ENCODE peak calls at places on chromosome 18, in eight cellular contexts. I is keratinocyte; S is upper lobe of right lung; B is heart right ventricle; U is SJSA1; J is RWPE1; W is heart left ventricle; R is CD4-positive, alpha-beta T cell. D is an unnamed sample.

GRCh38 chr18:58843662-58844035 is 21.0 kb upstream of the ZNF532 start:
- DNase-seq in I (no peak), S (no peak), B (no peak), U (no peak), J (no peak), W (no peak), R (no peak), D (no peak)

GRCh38 chr18:73739098-73739497 is 408.5 kb downstream of the FBXO15 start:
- DNase-seq in I (no peak), S (no peak), B (no peak), U (no peak), J (peak), W (no peak), R (no peak), D (no peak)

GRCh38 chr18:45997689-45998088 is 30.6 kb upstream of the EPG5 start:
- DNase-seq in I (no peak), S (no peak), B (no peak), U (no peak), J (no peak), W (no peak), R (peak), D (no peak)

GRCh38 chr18:68417166-68417776 is 297.6 kb downstream of the TMX3 start:
- DNase-seq in I (no peak), S (no peak), B (no peak), U (no peak), J (no peak), W (no peak), R (no peak), D (no peak)

GRCh38 chr18:11005528-11005927 is 143.8 kb downstream of the PIEZO2 start:
- DNase-seq in I (no peak), S (no peak), B (no peak), U (peak), J (peak), W (no peak), R (no peak), D (peak)

GRCh38 chr18:6205706-6206105 is 209.0 kb downstream of the L3MBTL4 start:
- DNase-seq in I (no peak), S (no peak), B (no peak), U (no peak), J (no peak), W (no peak), R (no peak), D (no peak)

GRCh38 chr18:56890632-56891031 is 239.5 kb downstream of the WDR7 start:
- DNase-seq in I (peak), S (no peak), B (no peak), U (peak), J (peak), W (no peak), R (no peak), D (peak)

GRCh38 chr18:54647176-54647575 is 56.1 kb downstream of the DYNAP start:
- DNase-seq in I (no peak), S (no peak), B (no peak), U (no peak), J (peak), W (no peak), R (no peak), D (no peak)

GRCh38 chr18:44826418-44827259 is 146.0 kb downstream of the SETBP1 start:
- DNase-seq in I (peak), S (no peak), B (no peak), U (peak), J (peak), W (peak), R (no peak), D (peak)

GRCh38 chr18:70555046-70555445 is 266.2 kb downstream of the SOCS6 start:
- DNase-seq in I (no peak), S (no peak), B (no peak), U (no peak), J (no peak), W (no peak), R (no peak), D (no peak)

GRCh38 chr18:73684651-73685050 is 463.0 kb downstream of the FBXO15 start:
- DNase-seq in I (no peak), S (no peak), B (no peak), U (no peak), J (peak), W (no peak), R (no peak), D (no peak)

GRCh38 chr18:45050712-45051639 is 370.3 kb downstream of the SETBP1 start:
- DNase-seq in I (no peak), S (no peak), B (no peak), U (no peak), J (peak), W (no peak), R (no peak), D (peak)

GRCh38 chr18:36593641-36594040 is 235.2 kb downstream of the TPGS2 start:
- DNase-seq in I (no peak), S (no peak), B (no peak), U (no peak), J (no peak), W (no peak), R (no peak), D (no peak)

GRCh38 chr18:14976736-14977430 is 228.9 kb downstream of the ANKRD30B start:
- DNase-seq in I (no peak), S (no peak), B (no peak), U (no peak), J (no peak), W (no peak), R (no peak), D (no peak)

GRCh38 chr18:68733693-68734092 is 18.8 kb upstream of the TMX3 start:
- DNase-seq in I (no peak), S (no peak), B (no peak), U (no peak), J (no peak), W (no peak), R (no peak), D (no peak)

GRCh38 chr18:46712406-46712805 is 44.4 kb downstream of the ST8SIA5 start:
- DNase-seq in I (no peak), S (no peak), B (no peak), U (peak), J (no peak), W (peak), R (no peak), D (no peak)

GRCh38 chr18:22710628-22711380 is 222.3 kb upstream of the RBBP8 start:
- DNase-seq in I (no peak), S (peak), B (peak), U (peak), J (peak), W (peak), R (no peak), D (peak)

GRCh38 chr18:74110149-74110548 is 37.5 kb downstream of the FBXO15 start:
- DNase-seq in I (no peak), S (no peak), B (no peak), U (no peak), J (no peak), W (no peak), R (no peak), D (no peak)

GRCh38 chr18:74457043-74457742 is at the start of gene DIPK1C:
- DNase-seq in I (no peak), S (no peak), B (peak), U (no peak), J (no peak), W (peak), R (no peak), D (no peak)

GRCh38 chr18:76953186-76953982 is 131.0 kb downstream of the ZNF236 start:
- DNase-seq in I (no peak), S (peak), B (peak), U (no peak), J (no peak), W (peak), R (no peak), D (no peak)

GRCh38 chr18:6757966-6758365 is 28.4 kb downstream of the ARHGAP28 start:
- DNase-seq in I (no peak), S (no peak), B (no peak), U (peak), J (no peak), W (no peak), R (no peak), D (no peak)

GRCh38 chr18:70382032-70382431 is 93.2 kb downstream of the SOCS6 start:
- DNase-seq in I (no peak), S (no peak), B (no peak), U (no peak), J (no peak), W (no peak), R (no peak), D (no peak)

GRCh38 chr18:75753753-75754152 is 326.2 kb upstream of the SMIM21 start:
- DNase-seq in I (no peak), S (no peak), B (no peak), U (no peak), J (no peak), W (no peak), R (no peak), D (no peak)

GRCh38 chr18:12384261-12384660 is 7.2 kb upstream of the AFG3L2 start:
- DNase-seq in I (no peak), S (no peak), B (no peak), U (no peak), J (no peak), W (no peak), R (no peak), D (no peak)

GRCh38 chr18:50466634-50467033 is 91.8 kb downstream of the SKA1 start:
- DNase-seq in I (no peak), S (no peak), B (no peak), U (no peak), J (no peak), W (no peak), R (no peak), D (no peak)

GRCh38 chr18:12076424-12077140 is 17.1 kb upstream of the ANKRD62 start:
- DNase-seq in I (no peak), S (peak), B (peak), U (no peak), J (peak), W (peak), R (no peak), D (no peak)

GRCh38 chr18:24054130-24054529 is 39.6 kb downstream of the TTC39C start:
- DNase-seq in I (peak), S (no peak), B (no peak), U (no peak), J (peak), W (no peak), R (no peak), D (peak)

GRCh38 chr18:50636366-50637057 is 76.6 kb downstream of the MAPK4 start:
- DNase-seq in I (no peak), S (no peak), B (no peak), U (no peak), J (no peak), W (no peak), R (no peak), D (no peak)

GRCh38 chr18:63131106-63131943 is 188.2 kb downstream of the BCL2 start:
- DNase-seq in I (no peak), S (no peak), B (no peak), U (peak), J (peak), W (no peak), R (peak), D (no peak)

GRCh38 chr18:63130176-63130575 is 189.4 kb downstream of the BCL2 start:
- DNase-seq in I (no peak), S (no peak), B (no peak), U (no peak), J (no peak), W (no peak), R (no peak), D (no peak)

GRCh38 chr18:63128242-63128967 is 191.2 kb downstream of the BCL2 start:
- DNase-seq in I (no peak), S (no peak), B (no peak), U (no peak), J (no peak), W (no peak), R (no peak), D (no peak)

GRCh38 chr18:63131944-63132818 is 187.4 kb downstream of the BCL2 start:
- DNase-seq in I (no peak), S (no peak), B (no peak), U (no peak), J (no peak), W (no peak), R (no peak), D (no peak)

DNA sequence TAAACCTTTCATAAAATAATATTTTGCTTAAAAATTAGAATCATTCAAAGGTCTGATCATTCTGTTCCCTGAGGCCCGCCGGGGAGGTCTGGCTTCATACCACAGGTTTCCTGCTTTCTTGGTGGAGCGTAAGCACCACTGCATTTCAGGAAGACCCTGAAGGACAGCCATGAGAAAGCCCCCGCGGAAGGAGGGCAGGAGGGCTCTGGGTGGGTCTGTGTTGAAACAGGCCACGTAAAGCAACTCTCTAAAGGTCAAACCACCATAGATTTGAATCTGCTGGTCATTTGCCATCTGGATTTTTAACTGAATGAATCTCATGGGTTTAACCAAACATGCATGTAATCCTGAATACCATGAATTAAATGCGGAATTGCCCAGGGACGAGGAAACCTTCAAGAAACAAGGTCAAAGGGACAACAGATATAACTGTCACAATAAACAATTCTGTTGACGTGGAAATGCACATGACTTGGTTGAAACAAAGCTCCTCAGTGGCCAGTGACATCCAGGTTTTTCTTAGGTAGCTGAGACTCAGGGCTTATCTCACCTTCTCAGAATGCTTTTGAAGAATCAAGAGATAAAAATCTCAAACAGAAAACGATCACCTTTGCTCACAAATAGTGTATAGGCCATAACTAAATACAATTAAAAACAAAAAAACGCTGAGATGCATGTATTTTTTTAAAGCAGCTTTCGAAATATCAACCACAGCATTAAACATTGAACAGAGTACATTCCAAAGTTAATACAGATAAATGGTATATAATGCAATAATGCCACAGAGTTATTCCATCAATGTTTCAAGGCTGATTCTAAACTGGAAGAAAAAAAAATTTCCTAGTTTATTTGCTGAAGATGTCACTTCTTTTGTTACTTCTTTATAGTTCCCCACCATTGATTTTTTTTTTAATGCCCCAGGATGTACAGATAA is 193.2 kb downstream of the BCL2 start:
- DNase-seq in I (no peak), S (no peak), B (no peak), U (no peak), J (no peak), W (no peak), R (no peak), D (no peak)
- H3K27ac ChIP-seq in I (no peak), S (no peak), B (no peak), U (no peak), J (no peak), W (no peak), R (no peak), D (no peak)

GRCh38 chr18:9736445-9736844 is 28.3 kb downstream of the RAB31 start:
- DNase-seq in I (no peak), S (no peak), B (no peak), U (no peak), J (no peak), W (no peak), R (no peak), D (no peak)

GRCh38 chr18:9735238-9735637 is 27.1 kb downstream of the RAB31 start:
- DNase-seq in I (no peak), S (no peak), B (no peak), U (no peak), J (no peak), W (no peak), R (no peak), D (no peak)

GRCh38 chr18:9736942-9737813 is 29.1 kb downstream of the RAB31 start:
- DNase-seq in I (no peak), S (no peak), B (no peak), U (no peak), J (no peak), W (no peak), R (no peak), D (no peak)

GRCh38 chr18:9734189-9734588 is 26.1 kb downstream of the RAB31 start:
- DNase-seq in I (no peak), S (no peak), B (no peak), U (no peak), J (peak), W (no peak), R (no peak), D (no peak)

DNA sequence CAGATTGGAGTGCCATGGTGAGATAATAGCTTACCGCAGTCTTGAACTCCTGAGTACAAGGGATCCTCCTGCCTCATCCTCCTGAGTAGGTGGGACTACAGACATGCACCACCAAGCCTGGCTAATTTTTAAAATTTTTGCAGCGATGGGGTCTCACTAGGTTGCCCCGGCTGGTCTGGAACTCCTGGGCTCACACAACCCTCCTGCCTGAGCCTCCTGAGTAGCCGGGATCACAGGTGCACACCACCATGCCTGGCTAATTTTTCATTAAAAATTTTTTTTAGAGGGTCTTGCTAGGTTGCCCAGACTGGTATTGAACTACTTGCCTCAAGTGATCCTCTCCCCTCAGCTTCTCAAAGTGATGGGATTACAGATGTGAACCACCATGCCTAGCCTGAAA is 27.8 kb downstream of the RAB31 start:
- DNase-seq in I (no peak), S (no peak), B (no peak), U (no peak), J (no peak), W (no peak), R (no peak), D (no peak)
- H3K27ac ChIP-seq in I (no peak), S (no peak), B (no peak), U (no peak), J (peak), W (no peak), R (no peak), D (no peak)

GRCh38 chr18:48679236-48679635 is 140.4 kb downstream of the CTIF start:
- DNase-seq in I (no peak), S (no peak), B (no peak), U (no peak), J (no peak), W (no peak), R (no peak), D (no peak)
- H3K27ac ChIP-seq in I (no peak), S (no peak), B (peak), U (no peak), J (no peak), W (peak), R (no peak), D (no peak)

DNA sequence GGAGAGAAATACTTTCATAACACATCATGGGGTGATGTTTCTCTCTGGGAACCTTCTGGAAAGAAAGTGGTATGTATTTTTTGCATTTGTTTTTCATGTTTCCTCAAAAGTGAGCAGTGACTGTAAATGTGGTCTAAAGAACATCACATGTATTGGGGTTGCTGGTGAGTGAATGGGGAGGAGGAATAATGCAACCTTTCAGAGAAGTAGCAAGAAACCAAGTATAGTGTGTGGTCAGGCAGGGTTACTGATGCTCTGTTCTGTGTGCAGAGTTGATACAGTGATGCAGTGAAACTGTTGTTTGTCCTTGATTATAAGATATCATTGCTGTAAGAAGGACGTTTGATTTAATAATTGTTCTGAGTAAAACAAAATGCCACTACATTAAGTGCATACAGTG is 24.1 kb downstream of the ADNP2 start:
- DNase-seq in I (no peak), S (no peak), B (no peak), U (no peak), J (no peak), W (no peak), R (no peak), D (no peak)
- H3K27ac ChIP-seq in I (no peak), S (no peak), B (no peak), U (no peak), J (no peak), W (no peak), R (no peak), D (no peak)

DNA sequence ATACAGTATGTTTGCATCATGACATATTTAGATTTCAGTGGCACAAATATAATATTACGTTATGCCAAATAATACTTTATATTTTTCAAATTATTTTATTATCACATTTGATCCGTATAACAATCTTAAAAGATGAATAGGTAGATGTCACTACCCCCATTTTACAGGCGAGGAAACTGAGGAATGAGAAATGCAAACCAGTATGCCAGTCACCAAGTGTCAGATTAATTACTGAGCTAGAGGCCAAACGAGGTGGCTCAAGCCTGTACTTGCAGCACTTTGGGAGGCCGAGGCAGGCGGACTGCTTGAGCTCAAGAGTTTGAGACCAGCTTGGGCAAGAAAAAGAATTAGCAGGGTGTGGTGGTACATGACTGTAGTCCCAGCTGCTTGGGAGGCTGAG is 17.4 kb upstream of the YES1 start:
- DNase-seq in I (no peak), S (no peak), B (no peak), U (no peak), J (no peak), W (no peak), R (no peak), D (no peak)
- H3K27ac ChIP-seq in I (no peak), S (peak), B (peak), U (no peak), J (no peak), W (peak), R (no peak), D (no peak)

DNA sequence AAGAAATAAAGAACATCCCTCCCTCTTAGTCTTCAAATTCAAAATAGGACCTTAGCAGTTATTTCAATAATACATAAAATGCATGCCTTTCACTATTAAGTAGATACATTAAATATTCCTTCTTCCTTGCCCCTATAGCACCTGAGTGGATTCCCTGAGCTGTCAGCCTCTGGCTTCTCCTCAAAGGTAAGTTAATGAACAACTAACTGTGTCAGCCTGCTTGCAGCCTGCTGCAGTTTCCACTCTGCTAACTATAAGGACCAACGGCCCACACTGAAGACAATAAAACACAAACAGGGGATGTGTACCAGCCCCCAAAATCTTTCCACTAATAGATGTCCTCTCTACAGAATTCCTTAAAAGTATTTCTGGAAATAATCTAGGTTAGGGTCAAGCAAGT is 5.0 kb downstream of the KCTD1 start:
- DNase-seq in I (no peak), S (no peak), B (no peak), U (no peak), J (no peak), W (no peak), R (no peak), D (no peak)
- H3K27ac ChIP-seq in I (no peak), S (no peak), B (no peak), U (no peak), J (no peak), W (no peak), R (no peak), D (no peak)

D was measured in epithelial cell of prostate.